ENCODE peak calls at places on chromosome 1, in six cellular contexts. Y is neural progenitor cell, S is memory B cell, W is osteoblast, M is T47D, T is left ventricle myocardium superior. V is an unnamed sample.

GRCh38 chr1:47241114-47242113 is 9.4 kb upstream of the TAL1 start:
- DNase-seq in Y (no peak), S (no peak), W (no peak), M (no peak), T (no peak), V (no peak)

GRCh38 chr1:10679521-10680220 is 116.8 kb downstream of the CASZ1 start:
- DNase-seq in Y (peak; percentile 92), S (no peak), W (no peak), M (peak; percentile 92), T (no peak), V (no peak)

GRCh38 chr1:91523462-91523861 is 22.8 kb downstream of the CDC7 start:
- DNase-seq in Y (no peak), S (no peak), W (no peak), M (no peak), T (no peak), V (no peak)

GRCh38 chr1:200445213-200445612 is 35.4 kb upstream of the ZNF281 start:
- DNase-seq in Y (no peak), S (no peak), W (no peak), M (no peak), T (no peak), V (no peak)

GRCh38 chr1:206761369-206761768 is 9.2 kb upstream of the IL19 start:
- DNase-seq in Y (peak; percentile 27), S (no peak), W (no peak), M (peak; percentile 62), T (no peak), V (no peak)

GRCh38 chr1:24878775-24879742 is 51.0 kb downstream of the RUNX3 start:
- DNase-seq in Y (no peak), S (no peak), W (no peak), M (no peak), T (no peak), V (no peak)

GRCh38 chr1:99820546-99820945 is 29.6 kb upstream of the AGL start:
- DNase-seq in Y (no peak), S (no peak), W (no peak), M (no peak), T (no peak), V (no peak)

GRCh38 chr1:189500777-189501176 is 976.9 kb downstream of the BRINP3 start:
- DNase-seq in Y (no peak), S (no peak), W (no peak), M (no peak), T (no peak), V (no peak)

GRCh38 chr1:228081578-228082259 is 789 bp upstream of the ARF1 start:
- DNase-seq in Y (peak; percentile 75), S (peak; percentile 41), W (peak; percentile 91), M (no peak), T (peak; percentile 41), V (no peak)

GRCh38 chr1:41739061-41739955 is 179.4 kb downstream of the HIVEP3 start:
- DNase-seq in Y (no peak), S (peak; percentile 70), W (peak; percentile 93), M (no peak), T (peak; percentile 79), V (no peak)

GRCh38 chr1:160884579-160884978 is 401 bp downstream of the ITLN1 start:
- DNase-seq in Y (peak; percentile 12), S (no peak), W (no peak), M (peak; percentile 13), T (no peak), V (no peak)

V was measured in NCI-H1048.